ENCODE peak calls at places on chromosomes 4 and X, in ten cellular contexts. X, D, W, V, J, O, Z, Q, U and I are unnamed samples.

GRCh38 chr4:821181-821591 is 4.7 kb downstream of the CPLX1 start:
- DNase-seq in V (no peak), W (no peak), D (no peak), Z (no peak), O (no peak), U (no peak), J (no peak), Q (no peak), X (peak), I (no peak)

GRCh38 chrX:115949900-115950822 is 220.4 kb upstream of the AGTR2 start:
- DNase-seq in Z (no peak), W (no peak), J (no peak), Q (no peak), U (no peak), V (no peak), X (no peak), D (no peak), O (peak), I (no peak)

GRCh38 chr4:7984286-7984925 is 44.7 kb upstream of the AFAP1 start:
- DNase-seq in O (no peak), Q (no peak), W (no peak), D (no peak), X (no peak), V (no peak), Z (no peak), U (no peak), J (no peak), I (no peak)

GRCh38 chr4:186700746-186701145 is 22.9 kb downstream of the FAT1 start:
- DNase-seq in O (no peak), X (no peak), Z (no peak), W (no peak), D (no peak), J (peak), Q (peak), V (no peak), U (peak), I (peak)

GRCh38 chr4:147590249-147590920 is 26.8 kb upstream of the TMEM184C start:
- DNase-seq in J (peak), D (peak), U (peak), Z (no peak), V (peak), O (no peak), W (peak), X (no peak), Q (peak), I (peak)

GRCh38 chrX:118644378-118644777 is 83.0 kb upstream of the IL13RA1 start:
- DNase-seq in U (no peak), Q (peak), Z (no peak), O (no peak), D (peak), J (peak), V (no peak), W (peak), X (no peak), I (peak)

GRCh38 chr4:80361329-80361900 is 25.9 kb downstream of the CFAP299 start:
- DNase-seq in Q (peak), Z (no peak), O (no peak), D (no peak), V (no peak), X (no peak), J (no peak), W (peak), U (no peak), I (peak)

GRCh38 chrX:17411189-17411588 is 36.2 kb downstream of the NHS start:
- DNase-seq in D (no peak), X (no peak), V (no peak), O (no peak), Z (no peak), W (no peak), Q (peak), U (no peak), J (no peak), I (peak)

GRCh38 chr4:34009951-34010350 is 2234.4 kb downstream of the ARAP2 start:
- DNase-seq in Q (no peak), O (no peak), J (no peak), D (no peak), V (no peak), W (no peak), U (no peak), Z (no peak), X (no peak), I (no peak)

DNA sequence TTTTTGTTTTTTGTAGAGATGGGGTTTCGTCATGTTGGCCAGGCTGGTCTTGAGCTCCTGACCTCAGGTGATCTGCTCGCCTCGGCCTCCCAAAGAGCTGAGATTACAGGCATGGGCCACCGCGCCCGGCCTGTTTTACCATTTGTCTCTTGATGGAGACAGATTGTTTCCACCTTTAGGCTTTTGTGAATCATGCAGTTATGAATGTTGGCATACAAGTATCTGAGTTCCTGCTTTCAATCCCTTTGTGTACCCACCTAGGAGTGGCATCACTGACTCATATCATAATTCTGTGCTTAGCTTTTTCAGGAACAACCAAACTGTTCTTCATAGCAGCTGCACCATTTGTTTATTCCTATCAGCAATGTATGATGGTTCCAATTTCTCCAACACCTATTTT is 20.2 kb upstream of the MGST2 start:
- DNase-seq in J (no peak), Q (no peak), O (no peak), Z (no peak), D (no peak), V (no peak), W (no peak), X (no peak), U (no peak), I (no peak)
- H3K4me3 ChIP-seq in J (no peak), Q (no peak), O (no peak), Z (no peak), D (no peak), V (no peak), W (no peak), X (no peak), U (no peak), I (no peak)

GRCh38 chrX:148960060-148960459 is 459.6 kb downstream of the AFF2 start:
- DNase-seq in D (no peak), W (no peak), U (no peak), Z (no peak), O (no peak), V (no peak), Q (peak), X (no peak), J (peak), I (peak)
- TF ChIP-seq CTCF in D (no peak), W (no peak), U (no peak), Z (no peak), O (no peak), V (no peak), Q (no peak), X (no peak), J (no peak), I (no peak)

DNA sequence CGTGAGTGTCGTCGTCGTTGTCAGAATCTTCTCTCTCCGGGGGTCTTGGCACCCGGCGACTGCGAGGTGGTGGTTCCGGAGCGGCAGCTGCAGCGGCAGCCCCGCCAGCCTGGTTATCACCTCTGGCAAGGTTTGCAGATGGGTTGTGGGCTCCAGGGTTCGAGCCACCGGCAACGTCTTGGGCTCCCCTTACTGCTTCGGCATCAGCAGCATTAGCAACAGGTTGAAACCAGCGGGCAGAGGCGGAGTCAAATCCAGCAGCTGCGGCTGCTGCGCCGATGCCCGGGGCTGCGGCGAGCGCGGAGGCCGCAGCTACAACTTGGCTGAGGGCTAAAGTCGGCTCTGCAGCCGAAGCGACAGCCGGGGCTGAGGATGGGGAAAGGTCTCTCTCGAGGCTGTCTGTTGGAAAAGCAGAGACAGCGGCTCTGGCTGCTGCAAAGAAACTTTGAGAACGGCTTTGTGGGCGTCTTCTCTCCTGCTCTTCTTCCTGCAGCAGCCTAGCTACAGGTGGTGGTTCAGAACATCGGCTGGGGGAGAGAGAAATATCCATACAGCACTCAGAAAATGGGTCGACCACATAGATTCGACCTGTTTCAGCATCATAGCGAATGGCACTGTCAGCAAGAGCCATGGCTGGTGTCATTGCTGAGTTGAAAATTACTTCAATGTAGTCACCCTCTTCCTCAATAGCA is 3.6 kb downstream of the IRS4 start:
- DNase-seq in D (no peak), V (no peak), Q (no peak), W (peak), X (no peak), U (no peak), Z (no peak), O (no peak), J (no peak), I (no peak)
- H3K4me3 ChIP-seq in D (no peak), V (no peak), Q (no peak), W (peak), X (no peak), U (no peak), Z (no peak), O (peak), J (no peak), I (no peak)

DNA sequence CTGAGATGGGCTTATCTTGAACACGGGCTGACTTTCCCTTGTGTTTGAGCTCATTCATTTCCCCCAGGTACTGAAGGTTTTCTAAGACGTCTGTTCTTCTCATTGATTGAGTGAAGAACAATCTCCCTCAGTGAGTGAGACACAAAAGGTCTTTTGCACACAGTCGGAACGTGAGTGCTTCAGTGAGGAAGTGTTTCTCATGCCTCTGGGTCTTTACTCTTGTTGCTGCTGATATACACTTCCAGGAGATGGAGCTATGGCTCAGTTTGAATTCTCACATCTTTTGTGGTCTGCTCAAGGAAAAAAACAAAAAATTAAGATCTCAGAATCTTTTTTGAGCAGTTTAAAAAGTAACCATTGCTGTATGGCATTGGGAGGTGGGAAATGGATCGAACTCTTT is 981.9 kb upstream of the TENM3 start:
- DNase-seq in W (peak), X (no peak), Q (peak), D (no peak), U (no peak), J (peak), V (no peak), Z (no peak), O (no peak), I (no peak)
- TF ChIP-seq CTCF in W (no peak), X (no peak), Q (peak), D (peak), U (peak), J (peak), V (no peak), Z (no peak), O (no peak), I (no peak)

DNA sequence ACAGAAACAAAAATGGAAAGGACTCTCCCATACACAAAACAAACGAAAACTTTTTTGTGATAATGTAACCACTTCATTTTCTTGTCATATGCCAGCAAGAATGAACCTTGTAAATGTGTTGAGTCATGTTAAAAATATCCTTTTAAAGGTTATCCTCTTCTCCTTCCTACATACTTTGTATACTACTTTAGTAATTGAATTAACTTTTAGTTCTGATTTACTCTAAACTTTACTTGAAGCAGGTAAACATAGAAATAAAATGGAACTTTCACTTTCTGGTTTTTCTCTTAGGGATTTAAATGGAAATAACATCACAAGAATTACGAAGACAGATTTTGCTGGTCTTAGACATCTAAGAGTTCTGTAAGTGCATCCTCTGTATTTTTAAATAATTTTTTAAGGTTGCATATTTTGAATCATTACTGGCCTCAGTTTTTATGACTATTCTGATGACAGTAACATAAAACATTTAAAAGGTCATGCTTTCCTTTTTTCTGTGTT is 4.7 kb downstream of the SLIT2 start:
- DNase-seq in W (no peak), D (no peak), J (no peak), V (no peak), O (no peak), Q (peak), X (no peak), Z (peak), U (no peak), I (peak)
- H3K4me3 ChIP-seq in W (peak), D (peak), J (no peak), V (peak), O (no peak), Q (peak), X (peak), Z (peak), U (peak), I (peak)

GRCh38 chr4:26028793-26029511 is 114.9 kb downstream of the SMIM20 start:
- DNase-seq in Q (peak), W (peak), Z (no peak), V (no peak), D (no peak), J (peak), U (peak), X (peak), O (no peak), I (peak)
- TF ChIP-seq CTCF in Q (peak), W (peak), Z (peak), V (peak), D (peak), J (peak), U (peak), X (peak), O (peak), I (peak)

GRCh38 chrX:44282753-44283152 is 60.7 kb downstream of the EFHC2 start:
- DNase-seq in U (no peak), Q (no peak), D (no peak), V (no peak), J (no peak), Z (no peak), O (no peak), W (no peak), X (no peak), I (no peak)
- H3K4me3 ChIP-seq in U (no peak), Q (no peak), D (no peak), V (no peak), J (no peak), Z (no peak), O (no peak), W (no peak), X (no peak), I (no peak)

GRCh38 chrX:104343408-104344129 is 88.8 kb upstream of the ESX1 start:
- DNase-seq in J (peak), O (no peak), D (peak), V (no peak), W (peak), U (no peak), X (no peak), Z (peak), Q (peak), I (peak)
- TF ChIP-seq CTCF in J (peak), O (peak), D (peak), V (peak), W (peak), U (peak), X (peak), Z (peak), Q (peak), I (peak)

DNA sequence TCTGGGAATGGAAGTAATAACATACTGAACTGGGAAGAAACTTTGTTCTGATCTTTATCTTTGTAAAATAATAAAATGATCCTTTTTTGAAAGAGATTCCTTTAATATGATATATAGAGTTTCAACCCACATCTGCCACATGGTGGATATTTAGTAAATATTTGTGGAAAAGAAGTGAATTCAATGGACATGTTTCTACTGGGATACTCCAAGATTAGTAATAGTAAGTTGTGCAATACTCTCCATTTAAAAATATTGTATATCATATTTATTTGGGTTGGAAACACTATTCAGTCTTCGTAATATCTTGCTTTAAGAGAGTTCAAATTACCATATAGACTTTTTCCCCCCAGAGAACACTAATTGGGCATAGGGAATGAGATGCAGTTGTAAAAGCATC is 17.8 kb upstream of the ARSJ start:
- DNase-seq in Q (no peak), D (no peak), O (no peak), U (no peak), W (no peak), V (no peak), Z (no peak), X (no peak), J (no peak), I (no peak)
- H3K4me3 ChIP-seq in Q (no peak), D (no peak), O (no peak), U (no peak), W (no peak), V (no peak), Z (no peak), X (no peak), J (no peak), I (no peak)